ENCODE peak calls at places on chromosome 15, in nine cellular contexts. O is MM.1S, N is neural progenitor cell, A is PC-3, D is GM23338, Q is hepatocyte, Z is HCT116, L is GM23248, S is SK-N-SH. V is an unnamed sample.

GRCh38 chr15:70318996-70319465 is 221.3 kb upstream of the TLE3 start:
- DNase-seq in S (no peak), D (no peak), O (peak; percentile 30), L (peak; percentile 86), N (no peak), Q (peak; percentile 46), Z (no peak), A (peak; percentile 51), V (no peak)

GRCh38 chr15:64810499-64811326 is 14.7 kb downstream of the PIF1 start:
- DNase-seq in Z (no peak), N (no peak), D (peak; percentile 86), O (no peak), A (no peak), S (peak; percentile 19), L (no peak), Q (no peak), V (no peak)

GRCh38 chr15:70597056-70597603 is 166.2 kb downstream of the UACA start:
- DNase-seq in N (no peak), Q (peak; percentile 13), Z (no peak), S (no peak), O (no peak), L (peak; percentile 15), A (peak; percentile 65), D (no peak), V (no peak)

GRCh38 chr15:43251863-43252241 is 14.9 kb downstream of the TGM5 start:
- DNase-seq in N (no peak), A (no peak), D (no peak), Q (no peak), S (no peak), L (no peak), Z (no peak), O (no peak), V (no peak)

GRCh38 chr15:69576948-69577351 is 124.3 kb downstream of the RPLP1 start:
- DNase-seq in O (peak; percentile 42), S (no peak), A (peak; percentile 47), Z (no peak), N (no peak), D (no peak), Q (no peak), L (no peak), V (peak; percentile 7)

GRCh38 chr15:46518381-46518780 is 883.6 kb downstream of the SQOR start:
- DNase-seq in D (no peak), Q (no peak), N (no peak), Z (no peak), L (no peak), S (no peak), O (no peak), A (no peak), V (no peak)

GRCh38 chr15:67013696-67014095 is 51.7 kb upstream of the SMAD3 start:
- DNase-seq in Q (no peak), A (no peak), L (no peak), N (peak; percentile 75), O (no peak), Z (no peak), S (no peak), D (peak; percentile 87), V (no peak)

GRCh38 chr15:80667895-80668430 is 27.1 kb upstream of the ABHD17C start:
- DNase-seq in N (no peak), L (no peak), A (no peak), Q (no peak), O (no peak), S (no peak), D (no peak), Z (no peak), V (no peak)

GRCh38 chr15:57057134-57057930 is 138.9 kb downstream of the TCF12 start:
- DNase-seq in Z (no peak), S (no peak), D (no peak), O (no peak), Q (no peak), L (no peak), N (peak; percentile 9), A (no peak), V (no peak)

GRCh38 chr15:57048930-57049550 is 130.6 kb downstream of the TCF12 start:
- DNase-seq in O (no peak), L (no peak), S (no peak), D (no peak), N (no peak), Z (no peak), Q (no peak), A (no peak), V (no peak)

GRCh38 chr15:57054351-57054750 is 135.9 kb downstream of the TCF12 start:
- DNase-seq in Q (no peak), S (no peak), O (no peak), Z (no peak), N (no peak), L (no peak), A (no peak), D (no peak), V (no peak)

GRCh38 chr15:57056357-57056756 is 137.9 kb downstream of the TCF12 start:
- DNase-seq in N (no peak), Q (no peak), O (no peak), D (no peak), Z (no peak), L (no peak), S (no peak), A (no peak), V (no peak)

DNA sequence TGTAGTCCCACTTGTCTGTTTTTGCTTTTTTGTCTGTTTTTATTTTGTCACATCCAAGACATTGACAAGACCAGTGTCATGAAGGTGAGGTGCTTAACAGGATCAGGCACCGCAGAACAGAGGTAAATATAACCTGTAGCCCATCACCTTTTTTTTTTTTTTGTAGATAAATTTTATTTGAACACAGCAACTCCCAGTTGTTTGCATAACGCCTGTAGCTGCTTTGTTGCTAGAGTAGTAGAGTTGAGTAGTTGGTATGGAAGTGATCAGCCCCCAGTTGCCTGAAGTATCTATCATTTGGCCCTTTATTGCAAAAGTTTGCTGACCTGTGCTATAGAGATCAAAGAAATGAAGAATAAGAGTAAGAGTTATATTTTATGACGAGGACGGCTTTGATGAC is 135.0 kb downstream of the TCF12 start:
- DNase-seq in D (no peak), A (no peak), S (no peak), Q (no peak), O (no peak), Z (no peak), L (no peak), N (no peak), V (no peak)
- H4K20me1 ChIP-seq in D (peaks cover 13% of the 10 kb centered on the region), A (no peaks in the 10 kb centered on the region), S (no peaks in the 10 kb centered on the region), Q (peaks cover 79% of the 10 kb centered on the region), O (no peaks in the 10 kb centered on the region), Z (peaks cover 4% of the 10 kb centered on the region), L (no peaks in the 10 kb centered on the region), N (peaks cover 78% of the 10 kb centered on the region), V (peaks cover 4% of the 10 kb centered on the region)

GRCh38 chr15:101120961-101121360 is 130.9 kb downstream of the CHSY1 start:
- DNase-seq in Z (no peak), Q (no peak), A (no peak), O (no peak), D (no peak), L (no peak), N (no peak), S (peak; percentile 58), V (no peak)

GRCh38 chr15:101122806-101123205 is 129.0 kb downstream of the CHSY1 start:
- DNase-seq in S (no peak), Z (no peak), Q (no peak), A (no peak), L (no peak), D (no peak), O (no peak), N (no peak), V (no peak)

GRCh38 chr15:101122266-101122665 is 129.6 kb downstream of the CHSY1 start:
- DNase-seq in D (no peak), Z (no peak), O (no peak), L (no peak), S (no peak), A (no peak), Q (no peak), N (no peak), V (no peak)

GRCh38 chr15:101120473-101120872 is 131.4 kb downstream of the CHSY1 start:
- DNase-seq in Z (no peak), L (no peak), D (no peak), O (no peak), S (no peak), N (no peak), A (no peak), Q (no peak), V (no peak)

DNA sequence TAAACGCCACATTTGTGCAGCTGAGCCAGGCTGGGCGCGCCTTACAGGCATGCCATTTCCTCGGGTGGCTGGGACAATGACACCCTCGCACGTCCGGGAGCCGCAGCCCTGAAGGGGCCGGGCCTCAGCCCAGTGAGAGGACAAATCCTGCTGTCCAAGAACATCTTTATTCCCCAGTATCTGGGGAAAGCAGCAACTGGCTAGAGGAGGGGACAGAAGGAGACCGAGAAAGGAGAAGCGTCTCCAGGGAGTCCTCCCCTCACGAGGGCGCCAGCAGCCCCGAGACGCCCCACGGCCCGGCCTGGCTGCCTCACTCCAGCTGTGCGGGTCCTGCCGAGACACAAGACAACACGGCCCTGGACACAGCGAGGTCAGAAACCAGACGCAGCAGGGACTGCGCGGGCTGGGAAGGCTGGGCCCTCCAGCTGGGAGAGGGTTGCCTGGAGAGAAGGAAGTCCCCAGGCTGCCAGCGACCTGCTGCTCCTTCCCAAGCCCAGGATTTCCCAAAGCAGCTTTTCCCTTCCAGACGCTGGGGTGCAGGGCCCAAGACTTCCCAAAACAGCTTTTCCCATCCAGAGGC is 130.2 kb downstream of the CHSY1 start:
- DNase-seq in A (peak; percentile 12), D (peak; percentile 65), L (peak; percentile 77), O (peak; percentile 72), Q (peak; percentile 71), N (peak; percentile 61), Z (no peak), S (peak; percentile 91), V (peak; percentile 27)
- TF ChIP-seq EZH2phosphoT487 in A (no peak), D (no peak), L (no peak), O (no peak), Q (no peak), N (no peak), Z (no peak), S (no peak), V (no peak)

DNA sequence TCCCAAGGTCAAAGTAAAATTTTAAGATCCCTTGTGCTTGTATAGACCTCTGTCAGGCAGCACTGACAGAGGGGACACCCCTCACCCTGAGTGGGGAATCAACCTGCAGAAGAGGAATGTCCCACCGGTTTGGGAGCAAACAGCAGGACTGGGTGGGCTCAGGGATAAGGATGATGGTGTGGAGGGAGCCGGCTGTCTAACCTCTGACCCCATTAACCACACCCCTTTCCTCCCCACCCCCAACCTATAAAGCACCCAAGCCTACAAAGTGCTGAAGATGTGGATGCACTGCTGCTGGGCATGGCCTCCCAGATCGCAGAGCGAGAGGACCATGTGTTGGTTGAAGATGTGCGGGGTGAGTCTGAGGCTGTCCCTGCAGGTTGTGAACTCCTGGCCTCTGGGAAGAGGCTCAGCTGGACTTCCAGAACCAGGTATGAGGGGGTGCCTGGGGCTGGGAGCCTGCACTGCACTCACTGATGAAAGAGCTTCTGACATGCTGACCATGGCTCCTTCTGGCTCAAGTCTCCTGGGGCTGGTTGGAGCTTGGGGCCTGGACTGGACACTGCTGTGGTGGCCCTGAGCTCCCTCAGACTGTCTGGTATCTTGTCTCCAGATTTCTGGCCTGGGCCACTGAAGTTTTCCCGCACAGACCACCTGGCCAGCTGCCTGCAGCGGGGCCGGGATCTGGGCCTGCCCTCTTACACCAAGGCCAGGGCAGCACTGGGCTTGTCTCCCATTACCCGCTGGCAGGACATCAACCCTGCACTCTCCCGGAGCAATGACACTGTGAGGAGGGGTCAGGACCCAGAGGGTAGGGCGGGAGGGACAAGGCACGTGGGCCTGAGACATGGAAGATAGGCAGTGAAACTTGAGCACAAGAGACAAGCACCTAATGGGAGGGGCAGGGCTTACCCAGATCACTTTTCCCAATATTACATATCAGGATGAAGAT is 9.3 kb downstream of the DUOX1 start:
- DNase-seq in D (no peak), L (no peak), Q (no peak), Z (no peak), A (no peak), S (no peak), N (no peak), O (no peak), V (no peak)
- H4K20me1 ChIP-seq in D (no peaks in the 10 kb centered on the region), L (no peaks in the 10 kb centered on the region), Q (no peaks in the 10 kb centered on the region), Z (no peaks in the 10 kb centered on the region), A (no peaks in the 10 kb centered on the region), S (no peaks in the 10 kb centered on the region), N (no peaks in the 10 kb centered on the region), O (no peaks in the 10 kb centered on the region), V (no peaks in the 10 kb centered on the region)

GRCh38 chr15:40739854-40740253 is 15.2 kb downstream of the RMDN3 start:
- DNase-seq in Z (no peak), Q (no peak), S (no peak), A (no peak), N (no peak), O (no peak), L (no peak), D (peak; percentile 47), V (no peak)

GRCh38 chr15:40736575-40736974 is 18.5 kb downstream of the RMDN3 start:
- DNase-seq in Q (no peak), N (no peak), A (peak; percentile 52), D (no peak), S (no peak), L (no peak), Z (no peak), O (no peak), V (no peak)

GRCh38 chr15:40739042-40739441 is 16.0 kb downstream of the RMDN3 start:
- DNase-seq in Q (no peak), D (peak; percentile 80), A (no peak), Z (no peak), O (no peak), S (no peak), L (no peak), N (no peak), V (no peak)

DNA sequence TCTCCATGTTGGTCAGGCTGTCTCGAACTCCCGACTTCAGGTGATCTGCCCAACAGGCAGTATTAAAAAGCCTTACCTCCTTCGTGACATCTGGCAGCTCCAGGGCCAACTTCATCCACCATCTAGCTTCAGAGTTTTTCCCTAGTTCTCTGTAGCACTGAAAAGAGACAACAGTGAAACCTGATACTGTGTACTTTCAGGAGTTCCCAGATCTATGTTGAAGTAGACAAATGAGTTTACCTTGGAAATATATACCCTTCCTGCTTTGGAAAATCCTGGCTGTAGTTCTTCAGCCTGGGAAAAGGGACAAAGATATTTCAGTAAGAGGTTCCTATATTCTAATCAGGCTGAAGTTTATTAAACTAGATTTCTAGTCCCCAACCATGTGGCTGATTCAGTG is 18.0 kb downstream of the RMDN3 start:
- DNase-seq in L (no peak), A (peak; percentile 28), S (no peak), N (no peak), D (no peak), O (no peak), Z (no peak), Q (no peak), V (no peak)
- TF ChIP-seq EZH2phosphoT487 in L (no peak), A (no peak), S (no peak), N (no peak), D (no peak), O (no peak), Z (no peak), Q (no peak), V (no peak)